ENCODE peak calls at places on chromosomes 4 and X, in five cellular contexts. U is CD4-positive, alpha-beta memory T cell; V is hepatic stellate cell; H is midbrain; I is cardiac fibroblast. Q is an unnamed sample.

GRCh38 chr4:16926214-16926613 is 27.8 kb upstream of the LDB2 start:
- DNase-seq in V (no peak), H (no peak), U (no peak), I (no peak), Q (no peak)

GRCh38 chrX:56766554-56767412 is 37.7 kb downstream of the NBDY start:
- DNase-seq in H (no peak), V (peak), I (peak), U (peak), Q (no peak)

GRCh38 chr4:118869808-118870342 is 18.8 kb upstream of the SYNPO2 start:
- DNase-seq in V (no peak), H (no peak), I (peak), U (no peak), Q (no peak)

GRCh38 chr4:165096776-165097175 is 15.9 kb downstream of the TMEM192 start:
- DNase-seq in H (peak), I (peak), U (peak), V (peak), Q (no peak)

GRCh38 chrX:29071525-29071924 is 484.3 kb downstream of the IL1RAPL1 start:
- DNase-seq in U (no peak), V (no peak), I (peak), H (no peak), Q (no peak)

GRCh38 chr4:1843852-1844251 is 12.1 kb downstream of the LETM1 start:
- DNase-seq in H (peak), U (no peak), V (no peak), I (peak), Q (no peak)

GRCh38 chr4:13992975-13993495 is 365.5 kb upstream of the BOD1L1 start:
- DNase-seq in U (no peak), I (peak), H (no peak), V (no peak), Q (no peak)

GRCh38 chrX:19683817-19684216 is 168.5 kb upstream of the MAP3K15 start:
- DNase-seq in V (no peak), U (peak), I (no peak), H (no peak), Q (no peak)

GRCh38 chr4:8319731-8320385 is 50.3 kb downstream of the HTRA3 start:
- DNase-seq in I (peak), H (no peak), U (no peak), V (no peak), Q (no peak)

GRCh38 chrX:17065100-17065499 is 118.6 kb downstream of the REPS2 start:
- DNase-seq in I (no peak), V (no peak), H (no peak), U (no peak), Q (no peak)

GRCh38 chr4:26031704-26032103 is 117.7 kb downstream of the SMIM20 start:
- DNase-seq in I (no peak), U (no peak), H (no peak), V (no peak), Q (no peak)

GRCh38 chrX:154401918-154402621 is 3.9 kb downstream of the RPL10 start:
- DNase-seq in U (no peak), V (no peak), I (peak), H (no peak), Q (no peak)

Q was measured in amniotic stem cell.